ENCODE peak calls at places on chromosomes 4 and X, in four cellular contexts. U, M, X and E are unnamed samples. For H3K4me1, the result is how much of the 10 kb centered on the place peaks cover.

GRCh38 chr4:100489316-100489715 is 28.5 kb downstream of the EMCN start:
- DNase-seq in U (no peak), M (no peak), X (no peak), E (no peak)

GRCh38 chrX:132615396-132616131 is 126.7 kb upstream of the MBNL3 start:
- DNase-seq in U (peak), M (peak), X (peak), E (peak)

GRCh38 chr4:3518511-3518880 is 13.7 kb downstream of the LRPAP1 start:
- DNase-seq in U (no peak), M (no peak), X (no peak), E (no peak)

GRCh38 chr4:65624651-65625050 is 45.6 kb downstream of the EPHA5 start:
- DNase-seq in U (no peak), M (no peak), X (no peak), E (no peak)

GRCh38 chr4:156571146-156571545 is 400.5 kb downstream of the PDGFC start:
- DNase-seq in U (no peak), M (no peak), X (no peak), E (no peak)

GRCh38 chrX:49271341-49271740 is 1.7 kb downstream of the PPP1R3F start:
- DNase-seq in U (no peak), M (no peak), X (no peak), E (no peak)

GRCh38 chr4:19039816-19040215 is 1018.3 kb upstream of the LCORL start:
- DNase-seq in U (no peak), M (no peak), X (no peak), E (no peak)

GRCh38 chr4:113745724-113746123 is 15.8 kb downstream of the CAMK2D start:
- DNase-seq in U (no peak), M (no peak), X (no peak), E (no peak)

GRCh38 chrX:87409113-87409841 is 108.3 kb upstream of the KLHL4 start:
- DNase-seq in U (peak), M (no peak), X (no peak), E (no peak)

GRCh38 chr4:69032847-69033638 is 63.2 kb upstream of the UGT2B7 start:
- DNase-seq in U (peak), M (no peak), X (no peak), E (no peak)

GRCh38 chr4:37388672-37389368 is 144.3 kb downstream of the NWD2 start:
- DNase-seq in U (no peak), M (no peak), X (no peak), E (no peak)

GRCh38 chr4:37976513-37976912 is 16.3 kb downstream of the PTTG2 start:
- DNase-seq in U (no peak), M (no peak), X (no peak), E (no peak)

GRCh38 chrX:57367649-57368048 is 81.1 kb downstream of the FAAH2 start:
- DNase-seq in U (no peak), M (no peak), X (no peak), E (no peak)

GRCh38 chr4:3829954-3830773 is 64.0 kb downstream of the ADRA2C start:
- DNase-seq in U (no peak), M (no peak), X (peak), E (peak)

GRCh38 chrX:133979641-133980230 is 5.7 kb downstream of the GPC3 start:
- DNase-seq in U (no peak), M (no peak), X (no peak), E (no peak)

GRCh38 chr4:173014113-173014558 is 154.5 kb upstream of the GALNT7 start:
- DNase-seq in U (peak), M (peak), X (peak), E (no peak)
- H3K4me1 ChIP-seq in U (under half), M (under half), X (under half), E (under half)

GRCh38 chr4:128384091-128384520 is 96.5 kb upstream of the PGRMC2 start:
- DNase-seq in U (no peak), M (no peak), X (no peak), E (no peak)
- H3K4me1 ChIP-seq in U (half or more), M (under half), X (under half), E (under half)

GRCh38 chr4:159272341-159273125 is 169.7 kb downstream of the RAPGEF2 start:
- DNase-seq in U (no peak), M (no peak), X (no peak), E (no peak)

GRCh38 chr4:159269956-159270355 is 167.1 kb downstream of the RAPGEF2 start:
- DNase-seq in U (no peak), M (no peak), X (no peak), E (no peak)

GRCh38 chr4:159273126-159273438 is 170.2 kb downstream of the RAPGEF2 start:
- DNase-seq in U (no peak), M (no peak), X (no peak), E (no peak)

GRCh38 chr4:159273841-159274240 is 171.0 kb downstream of the RAPGEF2 start:
- DNase-seq in U (no peak), M (no peak), X (no peak), E (no peak)

DNA sequence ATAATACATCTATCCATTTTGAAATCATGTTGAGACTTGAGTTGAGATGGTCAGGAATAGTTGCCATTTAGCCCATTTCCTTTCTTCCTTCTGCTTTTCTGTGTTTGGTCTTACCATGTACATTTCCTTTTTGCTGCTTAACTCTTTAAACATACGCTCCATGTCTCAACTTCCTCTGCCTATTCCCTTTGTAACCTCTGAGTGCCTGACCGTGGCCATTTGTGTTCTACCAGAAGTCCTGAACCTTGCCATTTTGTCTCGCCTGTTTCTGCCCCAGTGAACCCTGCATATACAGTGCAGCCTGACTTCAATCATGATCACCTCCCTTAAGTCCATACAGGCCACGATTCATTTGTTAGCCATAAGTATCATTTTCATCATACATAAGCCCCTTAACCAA is 169.0 kb downstream of the RAPGEF2 start:
- DNase-seq in U (no peak), M (no peak), X (no peak), E (no peak)
- H3K4me1 ChIP-seq in U (under half), M (under half), X (under half), E (under half)

GRCh38 chr4:108160741-108161352 is 7.9 kb downstream of the LEF1 start:
- DNase-seq in U (no peak), M (no peak), X (no peak), E (no peak)
- H3K4me1 ChIP-seq in U (under half), M (under half), X (under half), E (under half)

GRCh38 chr4:1851160-1851559 is 4.8 kb downstream of the LETM1 start:
- DNase-seq in U (no peak), M (no peak), X (no peak), E (no peak)
- H3K4me1 ChIP-seq in U (under half), M (under half), X (under half), E (under half)

GRCh38 chr4:24969486-24969885 is 56.6 kb upstream of the CCDC149 start:
- DNase-seq in U (no peak), M (no peak), X (no peak), E (no peak)

GRCh38 chr4:24971192-24971591 is 58.4 kb upstream of the CCDC149 start:
- DNase-seq in U (no peak), M (no peak), X (no peak), E (no peak)

GRCh38 chr4:24970191-24970590 is 57.3 kb upstream of the CCDC149 start:
- DNase-seq in U (no peak), M (no peak), X (no peak), E (no peak)

GRCh38 chr4:24968992-24969391 is 56.1 kb upstream of the CCDC149 start:
- DNase-seq in U (no peak), M (no peak), X (no peak), E (no peak)

DNA sequence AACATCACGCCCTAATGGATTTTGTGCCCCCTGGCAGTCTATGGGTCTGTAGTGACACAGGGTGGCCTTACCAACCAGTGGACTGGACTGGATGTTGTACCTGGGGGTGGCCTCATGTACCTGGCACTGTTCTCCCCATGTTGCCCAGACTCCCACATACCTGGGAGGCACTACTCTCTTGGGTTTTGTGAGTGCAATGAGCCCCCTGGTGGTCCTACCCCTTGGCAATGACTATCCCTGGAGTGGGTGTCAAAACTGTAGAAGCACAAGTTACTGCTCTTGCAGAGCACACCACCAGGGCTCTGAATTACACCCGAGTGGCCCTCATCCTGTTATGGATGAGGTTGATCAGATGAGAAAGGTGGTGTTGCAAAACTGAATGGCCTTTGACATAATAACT is 57.8 kb upstream of the CCDC149 start:
- DNase-seq in U (no peak), M (no peak), X (no peak), E (no peak)
- H3K4me1 ChIP-seq in U (under half), M (under half), X (under half), E (under half)

DNA sequence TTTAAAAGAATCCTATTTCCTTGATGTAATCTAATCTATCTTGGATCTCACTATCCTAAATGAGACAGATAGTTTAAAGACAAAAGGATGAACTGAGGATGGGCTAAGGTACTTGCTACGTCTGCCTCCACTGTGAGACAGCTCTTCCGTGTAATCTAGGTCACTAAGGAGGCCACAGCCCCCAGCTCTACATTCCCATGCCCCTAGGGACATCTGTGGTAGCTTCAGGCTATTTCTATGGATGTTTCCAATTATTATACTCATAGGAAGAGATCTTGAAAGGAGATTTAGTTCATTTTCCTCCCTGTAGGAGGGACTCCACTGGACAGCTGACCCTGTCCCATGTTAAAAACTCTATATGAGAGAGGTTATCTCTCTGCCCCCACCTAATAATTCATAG is 140.8 kb upstream of the TRPC5 start:
- DNase-seq in U (no peak), M (no peak), X (no peak), E (no peak)
- H3K4me1 ChIP-seq in U (under half), M (under half), X (under half), E (under half)

DNA sequence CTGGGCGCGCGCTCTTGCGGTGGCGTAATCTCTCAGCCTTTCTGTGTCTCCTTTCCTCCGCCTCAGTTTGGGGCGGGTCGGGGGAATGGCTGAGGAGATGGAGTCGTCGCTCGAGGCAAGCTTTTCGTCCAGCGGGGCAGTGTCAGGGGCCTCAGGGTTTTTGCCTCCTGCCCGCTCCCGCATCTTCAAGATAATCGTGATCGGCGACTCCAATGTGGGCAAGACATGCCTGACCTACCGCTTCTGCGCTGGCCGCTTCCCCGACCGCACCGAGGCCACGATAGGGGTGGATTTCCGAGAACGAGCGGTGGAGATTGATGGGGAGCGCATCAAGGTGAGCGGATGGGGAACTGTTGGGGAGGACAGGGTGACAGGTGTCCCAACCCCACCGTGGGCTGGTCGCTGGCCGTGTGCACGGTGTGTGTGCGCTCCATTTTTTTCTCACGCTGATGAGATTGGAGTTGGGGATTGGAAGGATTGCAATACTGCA is at the start of gene RAB33B:
- DNase-seq in U (no peak), M (no peak), X (no peak), E (no peak)
- H3K4me1 ChIP-seq in U (half or more), M (under half), X (under half), E (under half)

GRCh38 chr4:85573270-85573669 is 98.3 kb downstream of the ARHGAP24 start:
- DNase-seq in U (no peak), M (no peak), X (no peak), E (no peak)

GRCh38 chr4:85565761-85566480 is 91.0 kb downstream of the ARHGAP24 start:
- DNase-seq in U (no peak), M (no peak), X (no peak), E (no peak)

GRCh38 chr4:85571008-85571407 is 96.1 kb downstream of the ARHGAP24 start:
- DNase-seq in U (no peak), M (no peak), X (no peak), E (no peak)

GRCh38 chr4:85570388-85570787 is 95.4 kb downstream of the ARHGAP24 start:
- DNase-seq in U (no peak), M (no peak), X (no peak), E (no peak)

DNA sequence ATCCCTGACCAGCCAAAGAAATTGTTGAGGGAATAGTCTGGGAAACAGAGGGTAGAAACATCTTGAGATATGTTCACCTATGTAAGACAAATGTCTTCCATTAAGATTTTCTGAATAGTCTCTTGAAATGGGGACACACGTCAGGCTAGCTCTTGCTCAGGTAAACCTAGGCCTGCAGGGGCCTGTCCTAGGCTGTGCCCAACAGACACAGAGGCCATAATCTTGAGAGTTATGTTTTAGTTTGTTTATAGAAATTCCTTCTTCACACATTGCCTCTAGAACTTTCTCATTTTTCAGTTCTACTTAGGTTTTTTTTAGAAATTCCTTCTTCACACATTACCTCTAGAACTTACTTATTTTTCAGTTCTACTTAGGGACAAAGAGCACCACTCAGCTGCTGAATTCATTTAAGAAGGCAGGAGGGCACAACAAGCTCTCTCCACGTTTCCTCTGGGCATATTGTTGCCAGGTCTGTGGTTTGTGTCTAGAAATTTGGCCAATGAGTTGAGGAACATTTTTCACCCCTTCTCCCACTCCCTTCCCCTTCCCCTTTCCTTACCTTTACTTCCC is 94.9 kb downstream of the ARHGAP24 start:
- DNase-seq in U (no peak), M (no peak), X (no peak), E (no peak)
- H3K4me1 ChIP-seq in U (under half), M (under half), X (under half), E (under half)

GRCh38 chr4:8577972-8578371 is 2.2 kb upstream of the GPR78 start:
- DNase-seq in U (no peak), M (no peak), X (no peak), E (no peak)
- H3K4me1 ChIP-seq in U (under half), M (under half), X (under half), E (under half)